ENCODE peak calls at places on chromosomes 11 and 22, in five cellular contexts. Q, O, W, L and D are unnamed samples.
A peak's percentile ranks its signal among the peaks of the same experiment; 100 is the strongest.

GRCh38 chr22:33746501-33746928 is 173.8 kb downstream of the LARGE1 start:
- DNase-seq in Q (peak; percentile 39), O (no peak), W (no peak), L (no peak), D (no peak)

GRCh38 chr11:57566564-57567209 is 785 bp downstream of the UBE2L6 start:
- DNase-seq in Q (no peak), O (no peak), W (no peak), L (no peak), D (no peak)

GRCh38 chr11:110429614-110430266 is at the start of gene FDX1:
- DNase-seq in Q (peak; percentile 81), O (peak; percentile 85), W (peak; percentile 93), L (peak; percentile 81), D (no peak)

GRCh38 chr11:19725379-19726079 is 12.9 kb downstream of the NAV2 start:
- DNase-seq in Q (peak; percentile 68), O (no peak), W (no peak), L (peak; percentile 91), D (no peak)

GRCh38 chr11:130428271-130428670 is at the start of gene ADAMTS8:
- DNase-seq in Q (no peak), O (peak; percentile 42), W (no peak), L (no peak), D (no peak)

GRCh38 chr11:60891103-60891741 is 15.2 kb downstream of the PRPF19 start:
- DNase-seq in Q (no peak), O (peak; percentile 71), W (peak; percentile 81), L (no peak), D (no peak)

GRCh38 chr11:57941875-57942274 is 81.8 kb upstream of the OR9Q1 start:
- DNase-seq in Q (no peak), O (no peak), W (no peak), L (no peak), D (no peak)

GRCh38 chr11:32388871-32389770 is 46.2 kb downstream of the WT1 start:
- DNase-seq in Q (no peak), O (no peak), W (no peak), L (no peak), D (no peak)

GRCh38 chr22:45565973-45566372 is 63.3 kb downstream of the FBLN1 start:
- DNase-seq in Q (no peak), O (no peak), W (no peak), L (no peak), D (no peak)

GRCh38 chr11:130023204-130023603 is 20.6 kb upstream of the PRDM10 start:
- DNase-seq in Q (no peak), O (no peak), W (no peak), L (peak; percentile 95), D (peak; percentile 47)

GRCh38 chr11:16778286-16778685 is 39.8 kb downstream of the C11orf58 start:
- DNase-seq in Q (no peak), O (no peak), W (no peak), L (no peak), D (no peak)

GRCh38 chr11:109644158-109644557 is 222.2 kb downstream of the C11orf87 start:
- DNase-seq in Q (peak; percentile 36), O (no peak), W (peak; percentile 15), L (peak; percentile 12), D (no peak)

GRCh38 chr11:107457205-107457557 is 444 bp downstream of the CWF19L2 start:
- DNase-seq in Q (no peak), O (no peak), W (no peak), L (no peak), D (peak; percentile 12)

GRCh38 chr22:50420581-50420980 is 54.3 kb downstream of the SBF1 start:
- DNase-seq in Q (no peak), O (no peak), W (no peak), L (no peak), D (no peak)

GRCh38 chr11:123137496-123138270 is 57.4 kb downstream of the CLMP start:
- DNase-seq in Q (peak; percentile 44), O (peak; percentile 78), W (peak; percentile 71), L (no peak), D (no peak)

GRCh38 chr11:20022363-20023081 is 137.8 kb downstream of the DBX1 start:
- DNase-seq in Q (peak; percentile 50), O (peak; percentile 35), W (no peak), L (peak; percentile 68), D (no peak)

GRCh38 chr11:108494182-108494581 is 4.0 kb downstream of the POGLUT3 start:
- DNase-seq in Q (no peak), O (no peak), W (no peak), L (no peak), D (no peak)

GRCh38 chr11:112024178-112024777 is 930 bp upstream of the DLAT start:
- DNase-seq in Q (no peak), O (no peak), W (no peak), L (no peak), D (no peak)

GRCh38 chr11:88535916-88536547 is 198.5 kb upstream of the CTSC start:
- DNase-seq in Q (no peak), O (no peak), W (no peak), L (peak; percentile 94), D (peak; percentile 84)

GRCh38 chr22:43168416-43169309 is 17.3 kb downstream of the TSPO start:
- DNase-seq in Q (no peak), O (no peak), W (no peak), L (no peak), D (no peak)

GRCh38 chr11:128929991-128930390 is 12.7 kb downstream of the TP53AIP1 start:
- DNase-seq in Q (no peak), O (no peak), W (no peak), L (no peak), D (no peak)

GRCh38 chr11:10354389-10354788 is 49.5 kb downstream of the ADM start:
- DNase-seq in Q (no peak), O (no peak), W (no peak), L (no peak), D (no peak)

GRCh38 chr22:27879923-27880322 is 39.1 kb downstream of the PITPNB start:
- DNase-seq in Q (no peak), O (no peak), W (peak; percentile 32), L (peak; percentile 49), D (no peak)

GRCh38 chr11:8168485-8169257 is at the start of gene RIC3:
- DNase-seq in Q (peak; percentile 57), O (peak; percentile 64), W (peak; percentile 62), L (no peak), D (no peak)

GRCh38 chr22:36211237-36211881 is 9.8 kb upstream of the APOL4 start:
- DNase-seq in Q (no peak), O (no peak), W (no peak), L (no peak), D (no peak)

GRCh38 chr22:24681236-24681635 is 78.2 kb downstream of the GGT1 start:
- DNase-seq in Q (no peak), O (no peak), W (no peak), L (peak; percentile 35), D (no peak)

GRCh38 chr11:67211656-67212436 is 54.4 kb upstream of the GRK2 start:
- DNase-seq in Q (no peak), O (no peak), W (no peak), L (no peak), D (no peak)

GRCh38 chr11:116173946-116174911 is 598.6 kb downstream of the BUD13 start:
- DNase-seq in Q (no peak), O (no peak), W (no peak), L (no peak), D (no peak)

DNA sequence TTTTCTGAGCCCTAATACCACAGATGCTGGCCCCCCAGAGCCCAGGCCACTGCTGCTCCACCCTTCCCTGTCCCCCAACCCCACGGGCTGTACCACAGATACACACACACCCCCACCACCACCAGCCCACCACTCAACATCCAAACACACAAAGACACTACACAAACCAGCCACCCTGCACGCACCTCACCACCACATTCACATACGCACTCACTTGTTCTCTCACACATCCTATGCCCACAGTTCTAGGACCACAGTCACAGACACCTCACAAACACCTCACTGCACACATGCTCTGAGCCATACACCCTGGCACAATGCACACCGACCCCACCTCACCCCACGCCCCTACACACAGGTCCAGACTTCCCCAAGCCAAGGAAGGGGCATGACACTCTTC is 22.5 kb upstream of the OAF start:
- DNase-seq in Q (no peak), O (peak; percentile 17), W (no peak), L (no peak), D (no peak)
- H3K4me1 ChIP-seq in Q (peaks cover 71% of the 10 kb centered on the region), O (peaks cover 48% of the 10 kb centered on the region), W (peaks cover 18% of the 10 kb centered on the region), L (peaks cover 11% of the 10 kb centered on the region), D (no peaks in the 10 kb centered on the region)

DNA sequence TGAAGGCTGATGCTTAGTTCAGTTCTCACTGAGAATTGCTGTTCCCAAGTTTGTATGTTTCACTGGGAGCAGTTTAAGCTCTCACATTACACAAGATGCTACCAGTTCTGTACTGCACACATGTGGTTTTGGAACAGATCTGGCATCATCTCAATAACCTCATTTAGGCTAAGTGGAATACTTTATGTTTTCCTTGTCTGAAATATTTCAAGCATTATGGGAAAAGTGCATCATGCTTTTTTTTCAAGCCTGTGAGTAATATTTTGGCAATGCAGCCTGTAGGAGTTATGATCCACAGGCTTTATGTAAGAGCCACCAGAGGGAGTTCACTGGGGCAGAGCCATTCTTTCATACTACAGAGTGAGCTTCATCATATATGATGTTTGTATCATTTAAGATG is 141.5 kb downstream of the OR4C45 start:
- DNase-seq in Q (no peak), O (no peak), W (no peak), L (peak; percentile 55), D (peak; percentile 8)
- TF ChIP-seq CTCF in Q (no peak), O (no peak), W (no peak), L (peak; percentile 47), D (peak; percentile 40)

GRCh38 chr11:69053546-69054396 is 5.0 kb downstream of the TPCN2 start:
- DNase-seq in Q (no peak), O (no peak), W (no peak), L (no peak), D (no peak)
- H3K4me1 ChIP-seq in Q (peaks cover 26% of the 10 kb centered on the region), O (peaks cover 13% of the 10 kb centered on the region), W (peaks cover 4% of the 10 kb centered on the region), L (peaks cover 8% of the 10 kb centered on the region), D (peaks cover 22% of the 10 kb centered on the region)

GRCh38 chr11:134246678-134247077 is 6.5 kb downstream of the THYN1 start:
- DNase-seq in Q (no peak), O (no peak), W (no peak), L (no peak), D (no peak)

GRCh38 chr11:134243913-134244312 is 9.2 kb downstream of the THYN1 start:
- DNase-seq in Q (no peak), O (no peak), W (no peak), L (no peak), D (no peak)

GRCh38 chr11:134245434-134245833 is 7.7 kb downstream of the THYN1 start:
- DNase-seq in Q (no peak), O (no peak), W (no peak), L (no peak), D (no peak)

GRCh38 chr11:134246100-134246499 is 7.1 kb downstream of the THYN1 start:
- DNase-seq in Q (no peak), O (no peak), W (no peak), L (no peak), D (no peak)

GRCh38 chr11:134244593-134244992 is 8.6 kb downstream of the THYN1 start:
- DNase-seq in Q (no peak), O (no peak), W (no peak), L (peak; percentile 48), D (no peak)
- TF ChIP-seq CTCF in Q (peak; percentile 37), O (no peak), W (peak; percentile 47), L (peak; percentile 73), D (peak; percentile 68)